ENCODE peak calls at places on chromosomes 3 and 15, in five cellular contexts. Z is OCI-LY7, S is GM23338, L is PC-3, M is MM.1S. K is an unnamed sample.
A peak's percentile ranks its signal among the peaks of the same experiment; 100 is the strongest.

GRCh38 chr3:51934139-51934850 is 7.4 kb downstream of the RRP9 start:
- DNase-seq in Z (no peak), S (no peak), L (no peak), M (no peak), K (no peak)

GRCh38 chr15:49715213-49715612 is 94.4 kb downstream of the DTWD1 start:
- DNase-seq in Z (no peak), S (no peak), L (no peak), M (peak; percentile 12), K (no peak)

GRCh38 chr3:57060089-57060829 is at the start of gene SPATA12:
- DNase-seq in Z (no peak), S (peak; percentile 92), L (peak; percentile 98), M (no peak), K (peak; percentile 91)

GRCh38 chr3:150870406-150870805 is 34.8 kb downstream of the MINDY4B start:
- DNase-seq in Z (no peak), S (no peak), L (no peak), M (no peak), K (no peak)

GRCh38 chr3:128493221-128494151 is 485 bp upstream of the GATA2 start:
- DNase-seq in Z (no peak), S (no peak), L (no peak), M (no peak), K (no peak)

GRCh38 chr3:181326637-181327223 is 337.2 kb upstream of the DNAJC19 start:
- DNase-seq in Z (peak; percentile 57), S (peak; percentile 72), L (peak; percentile 51), M (peak; percentile 66), K (peak; percentile 37)

GRCh38 chr3:180977498-180977897 is 12.0 kb downstream of the DNAJC19 start:
- DNase-seq in Z (no peak), S (no peak), L (no peak), M (no peak), K (no peak)

GRCh38 chr3:124094496-124094895 is 102.6 kb upstream of the ROPN1 start:
- DNase-seq in Z (no peak), S (no peak), L (no peak), M (no peak), K (no peak)

GRCh38 chr3:193011956-193012355 is 94.3 kb upstream of the MB21D2 start:
- DNase-seq in Z (no peak), S (no peak), L (no peak), M (no peak), K (no peak)

GRCh38 chr3:124745092-124745491 is 14.8 kb downstream of the UMPS start:
- DNase-seq in Z (no peak), S (no peak), L (no peak), M (no peak), K (no peak)

GRCh38 chr15:33311312-33311971 is 675 bp downstream of the RYR3 start:
- DNase-seq in Z (no peak), S (peak; percentile 60), L (no peak), M (no peak), K (no peak)

GRCh38 chr3:189806171-189806951 is 175.2 kb downstream of the TP63 start:
- DNase-seq in Z (no peak), S (peak; percentile 62), L (no peak), M (no peak), K (no peak)

GRCh38 chr3:139353920-139354556 is 10.2 kb downstream of the MRPS22 start:
- DNase-seq in Z (peak; percentile 40), S (peak; percentile 74), L (peak; percentile 70), M (peak; percentile 41), K (peak; percentile 77)

GRCh38 chr3:151593923-151594322 is 133.1 kb upstream of the IGSF10 start:
- DNase-seq in Z (no peak), S (no peak), L (peak; percentile 17), M (no peak), K (no peak)

GRCh38 chr3:154427685-154428291 is 2.2 kb downstream of the GPR149 start:
- DNase-seq in Z (no peak), S (peak; percentile 65), L (no peak), M (no peak), K (no peak)

GRCh38 chr3:139746481-139746880 is 68.7 kb upstream of the NMNAT3 start:
- DNase-seq in Z (no peak), S (peak; percentile 37), L (no peak), M (no peak), K (no peak)

GRCh38 chr15:71638876-71639275 is 171.5 kb upstream of the NR2E3 start:
- DNase-seq in Z (no peak), S (no peak), L (no peak), M (no peak), K (no peak)

GRCh38 chr3:118204052-118204451 is 830.6 kb downstream of the IGSF11 start:
- DNase-seq in Z (no peak), S (no peak), L (no peak), M (no peak), K (no peak)

GRCh38 chr3:43194490-43195115 is 88.7 kb upstream of the POMGNT2 start:
- DNase-seq in Z (no peak), S (no peak), L (no peak), M (no peak), K (peak; percentile 48)

GRCh38 chr3:110419571-110419970 is 652.0 kb upstream of the NECTIN3 start:
- DNase-seq in Z (no peak), S (no peak), L (peak; percentile 44), M (no peak), K (no peak)

GRCh38 chr3:128196645-128197044 is 43.4 kb downstream of the EEFSEC start:
- DNase-seq in Z (no peak), S (peak; percentile 40), L (no peak), M (no peak), K (no peak)

GRCh38 chr3:50616770-50617095 is 218 bp upstream of the MAPKAPK3 start:
- DNase-seq in Z (peak; percentile 94), S (peak; percentile 97), L (peak; percentile 94), M (peak; percentile 93), K (peak; percentile 97)

GRCh38 chr3:177069514-177070329 is 127.6 kb downstream of the TBL1XR1 start:
- DNase-seq in Z (no peak), S (no peak), L (peak; percentile 35), M (no peak), K (no peak)

GRCh38 chr3:95311272-95311671 is 1248.4 kb downstream of the NSUN3 start:
- DNase-seq in Z (no peak), S (no peak), L (no peak), M (peak; percentile 82), K (no peak)

GRCh38 chr15:64017082-64017588 is 29.1 kb downstream of the DAPK2 start:
- DNase-seq in Z (no peak), S (no peak), L (peak; percentile 91), M (no peak), K (peak; percentile 40)

GRCh38 chr3:132464066-132464465 is 46.8 kb downstream of the DNAJC13 start:
- DNase-seq in Z (no peak), S (no peak), L (peak; percentile 9), M (no peak), K (no peak)

GRCh38 chr3:160677459-160677901 is 520 bp downstream of the ARL14 start:
- DNase-seq in Z (no peak), S (no peak), L (peak; percentile 36), M (no peak), K (no peak)

GRCh38 chr3:138474163-138474562 is 39.7 kb downstream of the ESYT3 start:
- DNase-seq in Z (no peak), S (no peak), L (no peak), M (no peak), K (no peak)

GRCh38 chr15:67690936-67691335 is 134.4 kb upstream of the SKOR1 start:
- DNase-seq in Z (no peak), S (no peak), L (peak; percentile 79), M (peak; percentile 22), K (no peak)

GRCh38 chr3:190424478-190425439 is 24.9 kb downstream of the TMEM207 start:
- DNase-seq in Z (peak; percentile 55), S (peak; percentile 86), L (peak; percentile 78), M (peak; percentile 84), K (peak; percentile 80)

GRCh38 chr3:2540115-2540514 is 441.4 kb downstream of the CNTN4 start:
- DNase-seq in Z (no peak), S (no peak), L (no peak), M (no peak), K (no peak)

GRCh38 chr3:48016336-48016973 is at the start of gene MAP4:
- DNase-seq in Z (no peak), S (no peak), L (no peak), M (no peak), K (no peak)

GRCh38 chr3:71879089-71879488 is 94.1 kb upstream of the PROK2 start:
- DNase-seq in Z (no peak), S (peak; percentile 58), L (no peak), M (no peak), K (no peak)

GRCh38 chr3:15354485-15354884 is 22.1 kb upstream of the SH3BP5 start:
- DNase-seq in Z (no peak), S (no peak), L (no peak), M (no peak), K (no peak)

GRCh38 chr15:76147906-76148553 is 88.2 kb downstream of the TMEM266 start:
- DNase-seq in Z (peak; percentile 65), S (peak; percentile 76), L (peak; percentile 79), M (peak; percentile 44), K (peak; percentile 79)

DNA sequence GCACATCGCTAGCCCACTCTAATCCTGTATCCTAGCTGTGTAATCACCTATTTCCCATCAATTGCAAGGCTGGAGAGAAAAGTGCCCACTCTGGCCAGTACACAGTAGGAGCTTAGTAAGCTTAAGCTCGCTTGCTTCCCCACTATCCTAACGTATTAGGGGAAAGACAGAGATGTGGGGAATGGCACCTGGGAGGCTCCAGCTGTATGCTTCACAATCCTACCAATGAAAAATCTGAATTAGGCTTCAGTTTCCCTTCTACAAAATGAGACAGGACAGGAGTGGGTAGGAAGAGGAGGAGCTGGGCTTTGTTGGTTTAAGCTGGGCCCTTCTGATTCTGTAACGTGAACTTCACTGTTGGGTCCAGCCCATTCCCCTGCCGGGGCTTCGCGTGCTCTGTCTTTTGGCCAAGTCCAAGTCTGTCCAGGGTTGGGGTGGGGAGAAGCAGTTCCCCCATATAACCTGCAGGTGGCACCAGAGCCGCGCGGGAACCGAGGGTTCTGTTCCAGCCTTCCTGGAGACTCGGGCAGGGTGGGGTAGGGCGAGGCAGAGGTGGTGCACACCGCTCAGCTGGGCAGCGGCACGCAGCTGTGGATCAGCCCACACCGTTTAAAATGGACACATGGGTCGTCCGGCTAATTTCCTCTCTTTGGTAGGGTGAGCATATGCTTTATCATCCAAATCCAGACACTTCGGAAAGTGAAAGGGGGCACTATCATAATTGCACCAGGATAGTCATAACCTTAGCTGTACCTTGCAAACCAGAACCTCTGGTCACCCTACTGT is 118.2 kb downstream of the TBC1D2B start:
- DNase-seq in Z (peak; percentile 75), S (peak; percentile 86), L (peak; percentile 79), M (peak; percentile 69), K (peak; percentile 89)
- TF ChIP-seq CTCF in Z (peak; percentile 93), S (peak; percentile 97), L (peak; percentile 83), M (peak; percentile 94), K (peak; percentile 98)

GRCh38 chr3:157914882-157915281 is 191.3 kb downstream of the SHOX2 start:
- DNase-seq in Z (no peak), S (peak; percentile 30), L (peak; percentile 75), M (no peak), K (no peak)
- TF ChIP-seq EZH2phosphoT487 in Z (no peak), S (no peak), L (no peak), M (no peak), K (no peak)

GRCh38 chr15:91468861-91469260 is 368.8 kb downstream of the SV2B start:
- DNase-seq in Z (no peak), S (no peak), L (no peak), M (no peak), K (no peak)
- H3K9me2 ChIP-seq in Z (no peaks in the 10 kb centered on the region), S (peaks cover 3% of the 10 kb centered on the region), L (no peaks in the 10 kb centered on the region), M (no peaks in the 10 kb centered on the region), K (no peaks in the 10 kb centered on the region)

GRCh38 chr3:170768334-170768801 is 101.6 kb downstream of the RPL22L1 start:
- DNase-seq in Z (no peak), S (no peak), L (no peak), M (peak; percentile 19), K (no peak)
- TF ChIP-seq CTCF in Z (no peak), S (no peak), L (no peak), M (no peak), K (no peak)